ENCODE peak calls at places on chromosomes 4 and X, in ten cellular contexts. A is OCI-LY7, X is IMR-90, T is HCT116, W is GM12878, E is MM.1S, K is GM23248, N is hepatocyte, C is A549, S is fibroblast of lung. Q is an unnamed sample.

GRCh38 chrX:69128573-69128972 is 36.7 kb downstream of the PJA1 start:
- DNase-seq in A (no peak), X (no peak), T (no peak), W (no peak), E (no peak), K (peak; percentile 58), N (no peak), C (no peak), S (peak; percentile 40), Q (no peak)

GRCh38 chr4:56630876-56631666 is 50.0 kb downstream of the HOPX start:
- DNase-seq in A (no peak), X (peak; percentile 51), T (no peak), W (no peak), E (no peak), K (peak; percentile 57), N (no peak), C (no peak), S (peak; percentile 82), Q (no peak)

GRCh38 chrX:69196666-69197065 is 31.4 kb upstream of the PJA1 start:
- DNase-seq in A (no peak), X (no peak), T (no peak), W (no peak), E (no peak), K (no peak), N (no peak), C (no peak), S (no peak), Q (no peak)

GRCh38 chr4:139934336-139934735 is 219.6 kb downstream of the MAML3 start:
- DNase-seq in A (no peak), X (peak; percentile 48), T (no peak), W (no peak), E (no peak), K (peak; percentile 68), N (no peak), C (no peak), S (peak; percentile 36), Q (no peak)

GRCh38 chr4:153079824-153080486 is 124.3 kb upstream of the TRIM2 start:
- DNase-seq in A (no peak), X (no peak), T (no peak), W (no peak), E (no peak), K (no peak), N (no peak), C (no peak), S (no peak), Q (no peak)

GRCh38 chr4:133600008-133600407 is 450.9 kb downstream of the PCDH10 start:
- DNase-seq in A (no peak), X (no peak), T (no peak), W (no peak), E (no peak), K (no peak), N (no peak), C (no peak), S (peak; percentile 6), Q (no peak)

GRCh38 chr4:111930658-111931057 is 214.6 kb upstream of the FAM241A start:
- DNase-seq in A (no peak), X (no peak), T (no peak), W (peak; percentile 41), E (peak; percentile 72), K (no peak), N (no peak), C (no peak), S (peak; percentile 11), Q (peak; percentile 63)

GRCh38 chrX:140505421-140506337 is 810 bp upstream of the SOX3 start:
- DNase-seq in A (no peak), X (no peak), T (no peak), W (no peak), E (no peak), K (no peak), N (no peak), C (no peak), S (no peak), Q (no peak)

GRCh38 chr4:40189997-40190396 is 6.8 kb upstream of the RHOH start:
- DNase-seq in A (no peak), X (peak; percentile 11), T (no peak), W (no peak), E (peak; percentile 52), K (no peak), N (no peak), C (no peak), S (no peak), Q (no peak)

GRCh38 chrX:135411893-135412292 is 9.9 kb upstream of the SMIM10L2A start:
- DNase-seq in A (no peak), X (peak; percentile 59), T (no peak), W (no peak), E (no peak), K (peak; percentile 1), N (no peak), C (no peak), S (peak; percentile 2), Q (peak; percentile 44)

GRCh38 chr4:139552908-139553307 is 3.1 kb downstream of the SETD7 start:
- DNase-seq in A (no peak), X (no peak), T (no peak), W (no peak), E (no peak), K (no peak), N (no peak), C (no peak), S (no peak), Q (no peak)

GRCh38 chrX:42519666-42520231 is 258.2 kb downstream of the PPP1R2C start:
- DNase-seq in A (no peak), X (peak; percentile 17), T (no peak), W (no peak), E (no peak), K (peak; percentile 65), N (peak; percentile 43), C (no peak), S (peak; percentile 73), Q (peak; percentile 51)

GRCh38 chr4:145937990-145938611 is 522 bp downstream of the ZNF827 start:
- DNase-seq in A (peak; percentile 64), X (peak; percentile 27), T (no peak), W (no peak), E (peak; percentile 31), K (peak; percentile 69), N (peak; percentile 63), C (no peak), S (peak; percentile 42), Q (peak; percentile 45)

GRCh38 chr4:166252487-166253402 is 379.7 kb downstream of the TLL1 start:
- DNase-seq in A (peak; percentile 28), X (no peak), T (peak; percentile 37), W (no peak), E (peak; percentile 51), K (peak; percentile 20), N (peak; percentile 37), C (no peak), S (peak; percentile 13), Q (peak; percentile 8)

GRCh38 chr4:649751-650310 is 24.2 kb downstream of the ATP5ME start:
- DNase-seq in A (no peak), X (no peak), T (no peak), W (no peak), E (no peak), K (no peak), N (no peak), C (no peak), S (no peak), Q (no peak)

GRCh38 chrX:9339603-9340569 is 125.0 kb upstream of the TBL1X start:
- DNase-seq in A (no peak), X (no peak), T (no peak), W (no peak), E (peak; percentile 86), K (peak; percentile 19), N (no peak), C (no peak), S (no peak), Q (no peak)

GRCh38 chr4:147780137-147780777 is 48.4 kb downstream of the ARHGAP10 start:
- DNase-seq in A (no peak), X (no peak), T (no peak), W (peak; percentile 86), E (peak; percentile 48), K (no peak), N (no peak), C (no peak), S (no peak), Q (peak; percentile 24)
- H3K4me2 ChIP-seq in A (no peak overlapping the region), X (no peak overlapping the region), T (no peak overlapping the region), W (peak overlapping the region; percentile 89), E (peak overlapping the region; percentile 58), K (no peak overlapping the region), N (no peak overlapping the region), C (no peak overlapping the region), S (no peak overlapping the region), Q (no peak overlapping the region)

DNA sequence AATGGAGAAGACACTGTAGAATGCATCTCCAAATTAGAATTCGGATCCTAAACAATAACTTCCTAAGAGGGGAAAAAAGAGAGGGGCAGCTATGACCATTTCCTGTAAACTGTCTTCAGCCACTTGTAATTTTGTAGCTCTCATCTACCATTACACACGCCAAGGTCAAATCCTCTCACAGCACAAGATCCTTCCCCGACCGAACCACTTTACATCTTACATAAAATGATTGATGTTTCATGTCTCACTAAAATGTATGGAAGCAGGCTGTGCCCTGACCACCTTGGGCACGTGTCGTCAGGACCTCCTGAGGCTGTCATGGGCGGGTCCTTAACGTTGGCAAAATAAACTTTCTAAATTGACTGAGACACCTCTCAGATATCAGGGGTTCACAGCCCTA is 24.1 kb upstream of the PBDC1 start:
- DNase-seq in A (peak; percentile 60), X (peak; percentile 33), T (no peak), W (peak; percentile 45), E (peak; percentile 75), K (peak; percentile 29), N (peak; percentile 12), C (no peak), S (peak; percentile 39), Q (peak; percentile 30)
- H3K4me2 ChIP-seq in A (peak overlapping the region; percentile 95), X (peak overlapping the region; percentile 89), T (peak overlapping the region; percentile 63), W (peak overlapping the region; percentile 56), E (peak overlapping the region; percentile 83), K (peak overlapping the region; percentile 79), N (peak overlapping the region; percentile 69), C (peak overlapping the region; percentile 68), S (peak overlapping the region; percentile 77), Q (peak overlapping the region; percentile 59)

DNA sequence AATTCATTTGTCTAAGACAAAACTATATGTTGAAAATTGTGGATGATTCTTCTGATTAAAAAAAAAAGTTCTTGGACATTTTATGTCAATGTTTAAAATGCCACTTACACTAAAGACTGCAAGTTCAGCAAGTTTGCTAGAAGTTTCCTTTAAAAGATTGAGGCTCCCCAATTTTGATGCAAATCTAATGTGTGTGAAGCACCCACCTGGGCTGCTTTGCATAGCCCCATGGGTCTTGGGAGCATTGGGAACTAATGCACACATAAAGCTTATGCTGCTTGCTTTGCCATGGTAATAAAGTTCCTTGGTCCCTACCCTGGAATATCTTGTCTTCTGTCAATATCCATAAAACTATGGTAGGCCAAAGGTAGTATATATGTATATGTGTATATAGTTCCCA is 725.9 kb upstream of the GRID2 start:
- DNase-seq in A (no peak), X (no peak), T (no peak), W (no peak), E (no peak), K (no peak), N (no peak), C (no peak), S (no peak), Q (no peak)
- H3K4me2 ChIP-seq in A (no peak overlapping the region), X (no peak overlapping the region), T (no peak overlapping the region), W (no peak overlapping the region), E (no peak overlapping the region), K (no peak overlapping the region), N (no peak overlapping the region), C (no peak overlapping the region), S (no peak overlapping the region), Q (no peak overlapping the region)

DNA sequence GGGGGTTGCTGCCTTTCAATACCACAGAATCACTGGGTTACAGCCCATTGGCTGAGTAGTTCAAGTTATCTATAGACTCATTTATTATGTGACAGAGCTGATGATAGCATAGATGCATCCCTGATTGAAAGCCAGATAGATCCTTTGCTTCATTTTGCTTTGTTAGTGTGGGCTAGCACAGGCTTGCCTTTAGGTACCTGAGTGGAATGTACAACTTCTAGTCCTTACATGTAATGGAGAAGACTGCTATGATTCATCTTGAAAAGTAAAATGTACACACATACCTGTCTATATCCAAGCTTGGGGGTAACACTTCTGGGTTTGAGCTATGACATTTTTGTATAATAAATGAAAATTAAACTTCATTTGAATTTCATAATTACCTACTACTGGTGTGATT is 226.0 kb upstream of the FTHL17 start:
- DNase-seq in A (no peak), X (no peak), T (no peak), W (no peak), E (no peak), K (no peak), N (no peak), C (no peak), S (no peak), Q (peak; percentile 75)
- H3K4me2 ChIP-seq in A (no peak overlapping the region), X (no peak overlapping the region), T (no peak overlapping the region), W (no peak overlapping the region), E (no peak overlapping the region), K (no peak overlapping the region), N (no peak overlapping the region), C (no peak overlapping the region), S (no peak overlapping the region), Q (peak overlapping the region; percentile 46)

Q was measured in mammary epithelial cell.